ENCODE peak calls at places on chromosomes 16 and 17, in six cellular contexts. Y is GM23338, C is mesendoderm, O is keratinocyte, B is PC-3, D is fibroblast of lung. F is an unnamed sample. For H3K4me1, the result is how much of the 10 kb centered on the place peaks cover.

GRCh38 chr16:27526169-27526568 is 23.5 kb downstream of the GTF3C1 start:
- DNase-seq in Y (no peak), B (no peak), D (no peak), C (no peak), O (no peak), F (no peak)

GRCh38 chr17:70905796-70906195 is 736.5 kb downstream of the KCNJ2 start:
- DNase-seq in O (no peak), D (peak), Y (no peak), C (peak), B (peak), F (peak)

GRCh38 chr16:88504489-88505404 is 51.7 kb downstream of the ZFPM1 start:
- DNase-seq in D (no peak), C (no peak), O (no peak), B (no peak), Y (no peak), F (no peak)

GRCh38 chr17:5825717-5826330 is 241.5 kb upstream of the NLRP1 start:
- DNase-seq in O (no peak), C (no peak), Y (no peak), B (peak), D (peak), F (no peak)

GRCh38 chr17:80477647-80478478 is 1.5 kb upstream of the NPTX1 start:
- DNase-seq in B (no peak), Y (peak), C (peak), D (peak), O (no peak), F (peak)

GRCh38 chr16:22352726-22353125 is 21.7 kb downstream of the CDR2 start:
- DNase-seq in C (peak), B (no peak), D (no peak), O (no peak), Y (no peak), F (peak)

GRCh38 chr17:185445-186138 is 4.1 kb upstream of the DOC2B start:
- DNase-seq in D (no peak), O (no peak), C (no peak), B (no peak), Y (no peak), F (no peak)

GRCh38 chr16:27355610-27356009 is 41.8 kb downstream of the IL4R start:
- DNase-seq in C (peak), O (no peak), B (peak), D (peak), Y (peak), F (peak)

GRCh38 chr16:70588565-70588964 is 57.8 kb upstream of the IL34 start:
- DNase-seq in B (no peak), D (peak), Y (no peak), O (no peak), C (no peak), F (peak)

GRCh38 chr17:42304187-42305030 is 16.1 kb downstream of the STAT5A start:
- DNase-seq in D (no peak), C (no peak), O (no peak), B (no peak), Y (no peak), F (no peak)

GRCh38 chr17:42306385-42306667 is 18.0 kb downstream of the STAT5A start:
- DNase-seq in B (no peak), D (no peak), C (no peak), O (no peak), Y (no peak), F (no peak)

GRCh38 chr17:42305543-42306384 is 17.5 kb downstream of the STAT5A start:
- DNase-seq in Y (peak), O (no peak), B (no peak), C (no peak), D (no peak), F (no peak)

GRCh38 chr17:42309142-42309541 is 20.8 kb downstream of the STAT5A start:
- DNase-seq in D (no peak), Y (no peak), O (no peak), B (no peak), C (no peak), F (no peak)

GRCh38 chr17:42307362-42307927 is 19.1 kb downstream of the STAT5A start:
- DNase-seq in D (no peak), O (no peak), C (no peak), B (no peak), Y (no peak), F (no peak)
- H3K4me3 ChIP-seq in D (no peak), O (no peak), C (no peak), B (no peak), Y (no peak), F (no peak)

DNA sequence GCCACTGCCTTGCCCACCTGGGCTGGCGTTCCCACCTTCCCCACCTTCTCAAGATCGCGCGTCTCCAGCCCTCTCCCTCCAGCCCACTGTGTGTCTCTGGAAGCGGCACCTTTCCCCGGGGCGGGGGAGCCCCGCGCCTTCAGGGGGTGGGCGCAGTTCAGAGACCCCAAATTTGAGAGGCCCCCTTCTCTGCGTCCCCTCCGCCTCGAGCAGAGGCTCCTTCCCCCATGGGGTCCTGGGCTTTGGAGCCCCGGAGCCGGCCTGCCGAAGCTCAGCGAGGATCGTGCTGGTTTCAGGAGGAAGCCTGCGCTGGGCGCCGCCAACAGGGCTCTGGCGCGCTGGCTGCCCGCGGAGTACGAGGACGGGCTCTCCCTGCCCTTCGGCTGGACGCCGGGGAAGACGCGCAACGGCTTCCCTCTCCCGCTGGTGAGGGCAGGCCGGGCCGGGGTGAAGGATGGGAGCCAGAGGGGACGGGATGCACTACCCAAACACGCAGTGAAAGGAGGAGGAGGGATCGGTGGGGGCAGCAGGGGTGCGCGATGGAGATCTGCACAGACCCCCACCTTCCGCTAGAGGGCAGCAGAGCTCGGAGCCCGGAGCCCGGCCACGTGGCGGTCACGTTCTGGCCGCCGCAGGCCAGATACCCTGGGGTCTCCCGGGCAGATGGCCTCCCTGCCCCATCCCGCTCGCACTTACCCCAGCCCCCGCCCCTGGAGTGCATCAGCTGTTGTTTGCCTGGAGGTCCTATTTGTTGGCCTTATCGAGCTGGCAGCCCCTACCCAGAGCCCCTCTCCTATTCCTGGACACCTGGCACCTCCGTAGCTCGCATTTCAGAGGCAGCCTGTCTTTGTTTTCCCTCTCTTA is 11.1 kb downstream of the LPO start:
- DNase-seq in D (peak), O (no peak), B (peak), Y (peak), C (peak), F (peak)
- H3K4me2 ChIP-seq in D (peak), O (peak), B (peak), Y (peak), C (peak), F (peak)

DNA sequence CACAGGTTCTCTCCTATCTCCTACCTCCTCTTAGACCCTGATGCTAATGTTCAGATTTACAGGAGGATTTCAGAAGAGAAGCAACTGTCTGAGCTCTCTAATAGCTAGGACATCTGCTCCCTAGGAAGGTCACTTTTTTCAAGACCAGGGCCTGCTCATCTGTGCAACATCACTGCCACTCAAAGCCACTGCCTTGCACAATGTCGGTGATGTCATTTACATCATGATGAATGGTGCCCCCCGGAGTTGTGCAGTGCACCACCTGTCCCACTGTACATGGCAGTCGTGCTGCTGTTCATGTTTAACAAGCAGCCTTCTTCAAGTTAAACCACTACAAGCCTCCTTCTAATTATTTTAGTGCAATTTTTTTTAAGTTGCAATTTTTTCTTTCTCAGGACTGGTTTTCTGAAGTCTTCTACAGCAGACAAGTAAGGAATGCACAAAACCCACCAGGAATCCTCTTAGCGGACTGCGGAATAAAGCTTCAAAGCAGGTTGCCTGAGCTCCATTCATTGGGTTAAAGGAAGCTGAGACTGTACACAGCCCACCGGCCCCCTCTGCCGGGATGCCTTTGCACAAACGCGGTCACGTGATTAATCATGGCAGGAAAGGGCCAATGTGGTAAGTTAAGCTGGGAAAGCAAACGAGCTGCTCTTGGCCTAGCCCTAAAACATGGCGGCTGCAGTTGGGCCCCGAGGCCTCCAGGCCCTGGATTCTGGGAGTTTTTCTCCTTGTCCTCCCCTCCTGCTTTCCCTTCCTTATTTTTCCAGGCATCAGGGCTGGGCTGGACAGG is 74.1 kb downstream of the MYH11 start:
- DNase-seq in C (peak), B (no peak), O (no peak), D (peak), Y (peak), F (no peak)
- H3K4me1 ChIP-seq in C (under half), B (under half), O (under half), D (under half), Y (under half), F (under half)

GRCh38 chr16:229731-230281 is 557 bp upstream of the LUC7L start:
- DNase-seq in Y (no peak), B (no peak), C (no peak), O (no peak), D (no peak), F (peak)
- H3K4me3 ChIP-seq in Y (peak), B (peak), C (no peak), O (peak), D (peak), F (peak)

GRCh38 chr17:2830678-2831077 is 34.4 kb downstream of the RAP1GAP2 start:
- DNase-seq in O (no peak), B (no peak), D (no peak), C (no peak), Y (no peak), F (no peak)
- H3K4me2 ChIP-seq in O (no peak), B (no peak), D (no peak), C (no peak), Y (no peak), F (no peak)

F was measured in GM23248.